ENCODE peak calls at places on chromosomes 4 and X, in ten cellular contexts. A is left lung; O is AG08396; W is adrenal gland; K is nephron progenitor cell; E is lower leg skin; L is activated T-helper 9 cell treated with anti-CD3 and anti-CD28 coated beads, Interleukin-2, amount 50 U/mL, for 16 hours; I is NCI-H1436 treated with DMSO at 0.1 percent for 48 hours; T is ELR; S is GM10248. N is an unnamed sample.

GRCh38 chr4:146246381-146246780 is 32.0 kb downstream of the REELD1 start:
- DNase-seq in A (no peak), O (no peak), W (no peak), K (no peak), E (no peak), L (no peak), I (no peak), T (no peak), S (no peak), N (no peak)

GRCh38 chr4:78207951-78208350 is 150.8 kb downstream of the FRAS1 start:
- DNase-seq in A (no peak), O (no peak), W (no peak), K (no peak), E (no peak), L (no peak), I (no peak), T (no peak), S (no peak), N (no peak)

GRCh38 chrX:154534526-154535322 is 11.9 kb downstream of the G6PD start:
- DNase-seq in A (peak; percentile 93), O (peak; percentile 91), W (peak; percentile 92), K (peak; percentile 89), E (peak; percentile 75), L (peak; percentile 85), I (no peak), T (peak; percentile 86), S (peak; percentile 90), N (peak; percentile 87)

GRCh38 chr4:15373363-15373762 is 54.5 kb upstream of the C1QTNF7 start:
- DNase-seq in A (no peak), O (no peak), W (no peak), K (no peak), E (no peak), L (no peak), I (no peak), T (no peak), S (no peak), N (no peak)

GRCh38 chrX:150377010-150377409 is 13.9 kb downstream of the MAMLD1 start:
- DNase-seq in A (no peak), O (no peak), W (peak; percentile 29), K (no peak), E (no peak), L (no peak), I (no peak), T (no peak), S (no peak), N (no peak)

GRCh38 chr4:40349561-40350198 is 14.5 kb downstream of the CHRNA9 start:
- DNase-seq in A (no peak), O (no peak), W (no peak), K (no peak), E (no peak), L (no peak), I (no peak), T (peak; percentile 48), S (no peak), N (no peak)

GRCh38 chr4:153127773-153128494 is 76.3 kb upstream of the TRIM2 start:
- DNase-seq in A (peak; percentile 85), O (peak; percentile 75), W (peak; percentile 85), K (peak; percentile 91), E (peak; percentile 92), L (peak; percentile 71), I (peak; percentile 20), T (peak; percentile 81), S (peak; percentile 74), N (peak; percentile 84)

GRCh38 chr4:162010362-162010761 is 153.4 kb downstream of the FSTL5 start:
- DNase-seq in A (no peak), O (no peak), W (no peak), K (no peak), E (no peak), L (no peak), I (no peak), T (no peak), S (no peak), N (no peak)

GRCh38 chrX:154824638-154825037 is 9.8 kb downstream of the SMIM9 start:
- DNase-seq in A (no peak), O (no peak), W (no peak), K (no peak), E (no peak), L (no peak), I (no peak), T (no peak), S (no peak), N (no peak)

GRCh38 chr4:184815046-184815877 is 10.5 kb downstream of the ACSL1 start:
- DNase-seq in A (peak; percentile 89), O (peak; percentile 77), W (peak; percentile 80), K (no peak), E (peak; percentile 83), L (no peak), I (peak; percentile 65), T (no peak), S (peak; percentile 82), N (no peak)

GRCh38 chr4:39820186-39820585 is 122.2 kb downstream of the UBE2K start:
- DNase-seq in A (no peak), O (no peak), W (no peak), K (no peak), E (no peak), L (no peak), I (no peak), T (no peak), S (no peak), N (no peak)

GRCh38 chrX:138157850-138158249 is 553.7 kb downstream of the FGF13 start:
- DNase-seq in A (no peak), O (no peak), W (no peak), K (no peak), E (no peak), L (no peak), I (no peak), T (no peak), S (no peak), N (no peak)

GRCh38 chr4:16026155-16026761 is 57.6 kb downstream of the PROM1 start:
- DNase-seq in A (no peak), O (peak; percentile 18), W (peak; percentile 17), K (peak; percentile 38), E (peak; percentile 24), L (no peak), I (no peak), T (peak; percentile 61), S (peak; percentile 52), N (no peak)

GRCh38 chr4:48905363-48906015 is 1.1 kb downstream of the OCIAD2 start:
- DNase-seq in A (no peak), O (peak; percentile 35), W (no peak), K (no peak), E (no peak), L (no peak), I (no peak), T (peak; percentile 67), S (no peak), N (no peak)

GRCh38 chr4:142817442-142817841 is 28.7 kb downstream of the INPP4B start:
- DNase-seq in A (no peak), O (peak; percentile 65), W (no peak), K (no peak), E (peak; percentile 43), L (no peak), I (no peak), T (peak; percentile 94), S (no peak), N (peak; percentile 46)

GRCh38 chr4:1731180-1731579 is 9.9 kb downstream of the TACC3 start:
- DNase-seq in A (no peak), O (no peak), W (no peak), K (no peak), E (no peak), L (no peak), I (no peak), T (peak; percentile 70), S (no peak), N (no peak)

GRCh38 chr4:72418458-72418857 is 150.6 kb downstream of the ADAMTS3 start:
- DNase-seq in A (no peak), O (peak; percentile 14), W (peak; percentile 70), K (no peak), E (no peak), L (no peak), I (no peak), T (peak; percentile 27), S (no peak), N (no peak)

GRCh38 chrX:2710496-2710895 is 19.4 kb downstream of the CD99 start:
- DNase-seq in A (peak; percentile 7), O (no peak), W (no peak), K (no peak), E (no peak), L (no peak), I (no peak), T (peak; percentile 55), S (no peak), N (no peak)

GRCh38 chr4:101155368-101155767 is 192.0 kb downstream of the PPP3CA start:
- DNase-seq in A (no peak), O (peak; percentile 9), W (no peak), K (no peak), E (no peak), L (no peak), I (no peak), T (peak; percentile 89), S (no peak), N (no peak)

GRCh38 chr4:45550766-45551366 is 573.0 kb downstream of the GABRG1 start:
- DNase-seq in A (no peak), O (no peak), W (no peak), K (no peak), E (no peak), L (no peak), I (no peak), T (no peak), S (no peak), N (no peak)

GRCh38 chrX:123803331-123803983 is 56.4 kb upstream of the XIAP start:
- DNase-seq in A (no peak), O (peak; percentile 33), W (peak; percentile 31), K (no peak), E (peak; percentile 28), L (no peak), I (peak; percentile 63), T (peak; percentile 75), S (no peak), N (peak; percentile 17)

GRCh38 chr4:161767116-161767515 is 396.7 kb downstream of the FSTL5 start:
- DNase-seq in A (no peak), O (no peak), W (no peak), K (no peak), E (no peak), L (no peak), I (no peak), T (peak; percentile 83), S (no peak), N (no peak)

GRCh38 chr4:19675172-19675811 is 576.4 kb upstream of the SLIT2 start:
- DNase-seq in A (no peak), O (peak; percentile 15), W (no peak), K (no peak), E (no peak), L (no peak), I (no peak), T (no peak), S (no peak), N (no peak)

GRCh38 chr4:98185279-98185678 is 42.0 kb upstream of the STPG2 start:
- DNase-seq in A (no peak), O (no peak), W (no peak), K (no peak), E (no peak), L (no peak), I (no peak), T (no peak), S (no peak), N (no peak)

GRCh38 chr4:7812191-7812860 is 127.3 kb downstream of the AFAP1 start:
- DNase-seq in A (no peak), O (no peak), W (no peak), K (no peak), E (no peak), L (no peak), I (no peak), T (no peak), S (no peak), N (no peak)

GRCh38 chr4:37188100-37188499 is 56.4 kb upstream of the NWD2 start:
- DNase-seq in A (no peak), O (no peak), W (no peak), K (no peak), E (no peak), L (no peak), I (no peak), T (no peak), S (no peak), N (no peak)

GRCh38 chr4:113435893-113436292 is 325.6 kb downstream of the CAMK2D start:
- DNase-seq in A (no peak), O (peak; percentile 36), W (peak; percentile 45), K (no peak), E (peak; percentile 83), L (no peak), I (peak; percentile 91), T (peak; percentile 81), S (no peak), N (no peak)

GRCh38 chrX:9532349-9532748 is 67.5 kb downstream of the TBL1X start:
- DNase-seq in A (no peak), O (no peak), W (no peak), K (no peak), E (no peak), L (no peak), I (no peak), T (no peak), S (no peak), N (no peak)